ENCODE peak calls at places on chromosomes 5 and 9, in nine cellular contexts. E is stomach, P is tibial nerve, F is SJSA1, I is Panc1, G is hepatocyte, M is body of pancreas, Y is mammary epithelial cell, V is upper lobe of left lung. B is an unnamed sample. For H3K4me1, the result is how much of the 10 kb centered on the place peaks cover.

GRCh38 chr5:128673970-128674369 is 135.9 kb upstream of the FBN2 start:
- DNase-seq in I (no peak), E (no peak), Y (no peak), F (no peak), G (no peak), P (no peak), V (no peak), M (no peak), B (no peak)

GRCh38 chr5:130923543-130924159 is 241.4 kb downstream of the HINT1 start:
- DNase-seq in I (no peak), P (no peak), V (no peak), E (no peak), Y (no peak), F (peak), M (no peak), G (no peak), B (no peak)

GRCh38 chr9:107387401-107387800 is 102.2 kb downstream of the KLF4 start:
- DNase-seq in F (no peak), V (no peak), M (peak), G (no peak), P (peak), Y (peak), E (peak), I (no peak), B (no peak)

GRCh38 chr5:174436805-174437204 is 287.6 kb upstream of the MSX2 start:
- DNase-seq in V (no peak), Y (no peak), G (no peak), M (no peak), I (no peak), F (no peak), P (no peak), E (no peak), B (no peak)

GRCh38 chr5:155661859-155662258 is 648.3 kb downstream of the KIF4B start:
- DNase-seq in F (no peak), E (no peak), Y (no peak), I (no peak), G (no peak), V (no peak), M (no peak), P (no peak), B (no peak)

GRCh38 chr9:119026120-119026519 is 343.1 kb downstream of the BRINP1 start:
- DNase-seq in V (no peak), P (peak), M (peak), Y (peak), I (no peak), G (no peak), E (no peak), F (no peak), B (peak)

GRCh38 chr5:66958984-66959641 is 237.5 kb downstream of the CD180 start:
- DNase-seq in V (no peak), P (peak), F (peak), I (no peak), Y (peak), G (peak), E (no peak), M (peak), B (no peak)

GRCh38 chr5:69276422-69277174 is 41.9 kb downstream of the CDK7 start:
- DNase-seq in I (no peak), M (no peak), Y (no peak), E (no peak), F (no peak), P (no peak), G (peak), V (no peak), B (no peak)

GRCh38 chr9:36788534-36788933 is 215.8 kb downstream of the MELK start:
- DNase-seq in Y (no peak), M (no peak), P (no peak), I (no peak), G (no peak), V (no peak), E (no peak), F (no peak), B (no peak)

GRCh38 chr5:10831416-10831815 is 70.4 kb upstream of the DAP start:
- DNase-seq in I (no peak), Y (no peak), M (no peak), G (peak), P (no peak), F (peak), V (no peak), E (no peak), B (no peak)

GRCh38 chr9:101738566-101739183 is at the start of gene GRIN3A:
- DNase-seq in E (no peak), P (no peak), Y (no peak), V (peak), F (no peak), I (no peak), M (peak), G (peak), B (no peak)

GRCh38 chr9:8895498-8896224 is 1096.1 kb upstream of the DMAC1 start:
- DNase-seq in F (no peak), V (no peak), P (peak), I (no peak), Y (no peak), M (no peak), E (no peak), G (peak), B (no peak)

GRCh38 chr5:143400541-143401252 is 2.8 kb downstream of the NR3C1 start:
- DNase-seq in F (no peak), Y (peak), G (no peak), V (no peak), I (no peak), M (no peak), P (peak), E (no peak), B (no peak)

GRCh38 chr9:124274228-124274627 is 16.5 kb downstream of the NEK6 start:
- DNase-seq in E (no peak), I (no peak), V (no peak), M (no peak), F (no peak), Y (no peak), G (no peak), P (no peak), B (no peak)

GRCh38 chr5:110590187-110590586 is 136.3 kb downstream of the TMEM232 start:
- DNase-seq in E (no peak), F (no peak), P (no peak), G (peak), Y (peak), M (no peak), I (peak), V (no peak), B (no peak)

GRCh38 chr9:78786794-78787193 is 489.9 kb downstream of the PSAT1 start:
- DNase-seq in I (no peak), M (no peak), F (peak), E (no peak), V (no peak), Y (peak), P (no peak), G (peak), B (no peak)

GRCh38 chr9:27352457-27353188 is 55.7 kb upstream of the EQTN start:
- DNase-seq in M (no peak), E (no peak), V (no peak), G (no peak), Y (no peak), I (no peak), F (no peak), P (no peak), B (no peak)

GRCh38 chr9:89842267-89842768 is 237.5 kb downstream of the GADD45G start:
- DNase-seq in I (no peak), P (no peak), M (peak), G (peak), E (peak), V (no peak), Y (no peak), F (no peak), B (no peak)

GRCh38 chr5:73815631-73816030 is 189.6 kb downstream of the ARHGEF28 start:
- DNase-seq in F (no peak), Y (peak), G (no peak), P (no peak), E (no peak), V (no peak), I (no peak), M (no peak), B (no peak)

GRCh38 chr5:15007549-15008142 is 136.1 kb upstream of the ANKH start:
- DNase-seq in E (no peak), P (no peak), V (no peak), I (no peak), G (no peak), Y (no peak), F (no peak), M (no peak), B (no peak)

GRCh38 chr5:178832618-178833201 is 27.0 kb upstream of the ZNF354B start:
- DNase-seq in G (no peak), Y (no peak), I (no peak), E (no peak), V (peak), P (no peak), M (no peak), F (no peak), B (no peak)

GRCh38 chr5:61394078-61394701 is 62.1 kb downstream of the ZSWIM6 start:
- DNase-seq in F (no peak), V (no peak), G (no peak), M (no peak), I (no peak), Y (no peak), P (no peak), E (no peak), B (no peak)

GRCh38 chr9:107883496-107884120 is 394.0 kb upstream of the KLF4 start:
- DNase-seq in V (no peak), E (no peak), F (no peak), M (no peak), Y (no peak), G (peak), I (no peak), P (no peak), B (no peak)

GRCh38 chr5:58149345-58149744 is 310.5 kb downstream of the PLK2 start:
- DNase-seq in Y (peak), F (no peak), M (no peak), V (no peak), E (no peak), I (no peak), P (no peak), G (no peak), B (no peak)

DNA sequence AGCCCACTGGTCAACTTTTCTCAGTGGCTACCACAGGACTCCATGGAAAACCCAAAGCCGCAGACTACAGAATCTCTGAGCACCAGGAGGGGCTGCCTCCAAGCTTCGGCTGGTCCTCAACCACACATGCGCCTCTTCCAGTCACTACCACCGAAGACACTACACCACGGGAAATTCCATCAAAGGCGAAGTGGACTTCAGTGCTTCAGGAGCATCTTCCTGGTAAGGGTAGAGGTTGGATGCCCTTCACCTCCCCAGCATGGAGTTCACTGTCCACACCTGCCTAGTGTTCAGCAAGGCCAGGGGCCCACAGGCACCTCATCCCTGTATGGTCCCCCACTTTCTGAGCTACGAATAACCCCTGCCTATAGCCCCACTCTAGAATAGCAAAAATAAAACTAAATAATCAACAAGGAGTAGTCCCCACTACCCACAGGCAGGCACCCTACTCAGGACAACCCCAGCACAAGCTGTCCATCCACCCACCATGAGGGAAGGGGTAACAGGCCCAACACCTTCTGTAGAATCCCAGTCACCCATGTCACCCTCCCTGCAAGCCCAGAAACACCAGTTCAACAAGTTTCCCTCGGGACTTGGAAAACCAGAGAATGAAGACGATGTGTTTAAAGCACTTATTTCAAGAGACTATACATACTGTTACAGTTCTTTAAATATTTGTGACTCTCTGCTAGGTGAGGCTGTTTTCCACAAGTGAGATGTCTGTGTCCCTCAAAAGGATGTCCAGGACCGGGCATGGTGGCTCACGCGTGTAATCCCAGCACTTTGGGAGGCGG is 2.6 kb downstream of the VDAC1 start:
- DNase-seq in G (no peak), P (no peak), M (no peak), Y (no peak), V (no peak), E (no peak), I (no peak), F (no peak), B (no peak)
- H3K4me1 ChIP-seq in G (under half), P (half or more), M (under half), Y (under half), V (under half), E (half or more), I (half or more), F (under half), B (half or more)

DNA sequence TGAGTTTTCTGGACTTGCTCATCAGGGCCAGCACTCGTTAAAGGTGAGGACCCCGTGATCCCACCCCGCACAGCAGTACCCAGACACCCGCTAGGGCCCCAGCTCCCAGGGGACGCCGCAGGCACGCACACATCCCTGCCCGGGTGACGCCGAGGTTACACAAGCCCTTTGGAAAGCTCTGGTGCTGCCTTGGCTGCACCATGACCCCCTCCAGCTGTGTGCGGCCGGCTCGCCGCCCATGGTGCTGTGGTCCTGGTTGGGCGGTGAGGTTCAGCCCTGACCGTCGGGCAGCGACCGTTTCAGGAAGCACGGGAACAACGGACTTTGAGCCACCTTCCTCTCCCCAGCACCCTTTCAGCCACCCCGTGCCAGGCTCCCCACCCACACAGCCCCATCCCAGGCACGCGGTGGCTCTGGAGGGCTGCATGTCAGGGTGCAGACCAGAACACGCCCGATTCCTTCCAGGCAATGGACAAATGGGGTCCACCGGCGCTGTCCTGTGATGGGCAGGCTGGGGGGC is 7.5 kb upstream of the SLC12A7 start:
- DNase-seq in Y (no peak), I (no peak), G (no peak), F (no peak), V (peak), M (no peak), P (no peak), E (peak), B (no peak)
- H3K27ac ChIP-seq in Y (no peak), I (peak), G (peak), F (no peak), V (no peak), M (peak), P (no peak), E (no peak), B (no peak)

DNA sequence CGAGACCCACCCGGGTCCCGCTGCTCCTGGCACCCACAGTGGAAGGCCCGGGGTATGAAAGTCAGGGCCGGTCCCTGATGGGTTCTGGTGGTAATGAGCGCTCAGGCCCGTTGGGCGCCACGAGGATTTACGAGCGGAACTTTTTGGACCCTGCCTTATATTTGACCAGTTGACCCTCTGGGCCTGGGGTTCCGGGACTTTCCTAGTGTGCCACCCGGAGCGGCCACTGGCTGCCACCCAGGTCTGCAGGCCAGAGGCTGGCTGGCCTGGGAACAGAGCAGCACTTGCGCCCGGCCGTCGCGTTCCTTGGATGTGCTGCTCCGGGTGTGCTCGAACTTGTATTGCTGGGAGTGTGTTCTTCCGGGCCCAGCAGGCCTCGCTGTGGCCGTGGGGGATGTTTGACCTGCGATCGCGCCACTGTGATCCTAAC is 1.0 kb downstream of the F2RL1 start:
- DNase-seq in F (no peak), P (no peak), G (no peak), M (peak), I (no peak), V (peak), Y (no peak), E (peak), B (peak)
- H3K4me3 ChIP-seq in F (no peak), P (peak), G (peak), M (peak), I (peak), V (peak), Y (peak), E (peak), B (peak)

GRCh38 chr5:156758012-156758791 is 91.9 kb upstream of the PPP1R2B start:
- DNase-seq in F (no peak), M (no peak), E (no peak), Y (no peak), P (no peak), V (no peak), G (no peak), I (no peak), B (no peak)

GRCh38 chr5:156759156-156759555 is 90.9 kb upstream of the PPP1R2B start:
- DNase-seq in M (no peak), I (no peak), P (no peak), G (no peak), F (no peak), E (no peak), V (no peak), Y (no peak), B (no peak)

GRCh38 chr5:156753846-156754245 is 96.2 kb upstream of the PPP1R2B start:
- DNase-seq in Y (no peak), G (no peak), M (no peak), P (no peak), I (no peak), V (no peak), F (no peak), E (no peak), B (no peak)

GRCh38 chr5:156755421-156756087 is 94.5 kb upstream of the PPP1R2B start:
- DNase-seq in V (no peak), I (no peak), M (no peak), Y (no peak), G (no peak), F (no peak), E (no peak), P (no peak), B (no peak)
- H3K4me1 ChIP-seq in V (under half), I (under half), M (under half), Y (under half), G (under half), F (under half), E (under half), P (under half), B (under half)

GRCh38 chr5:142197098-142197497 is 88.5 kb downstream of the NDFIP1 start:
- DNase-seq in P (no peak), V (no peak), E (no peak), Y (no peak), F (no peak), M (no peak), I (no peak), G (no peak), B (no peak)

GRCh38 chr5:142192296-142192695 is 83.7 kb downstream of the NDFIP1 start:
- DNase-seq in V (no peak), M (no peak), E (no peak), P (no peak), Y (no peak), G (no peak), I (no peak), F (no peak), B (no peak)

GRCh38 chr5:142189813-142190212 is 81.2 kb downstream of the NDFIP1 start:
- DNase-seq in I (no peak), E (no peak), G (no peak), F (no peak), P (no peak), V (no peak), M (no peak), Y (no peak), B (no peak)

GRCh38 chr5:142191776-142192175 is 83.2 kb downstream of the NDFIP1 start:
- DNase-seq in E (no peak), G (no peak), V (no peak), M (no peak), Y (no peak), F (no peak), I (no peak), P (no peak), B (no peak)

DNA sequence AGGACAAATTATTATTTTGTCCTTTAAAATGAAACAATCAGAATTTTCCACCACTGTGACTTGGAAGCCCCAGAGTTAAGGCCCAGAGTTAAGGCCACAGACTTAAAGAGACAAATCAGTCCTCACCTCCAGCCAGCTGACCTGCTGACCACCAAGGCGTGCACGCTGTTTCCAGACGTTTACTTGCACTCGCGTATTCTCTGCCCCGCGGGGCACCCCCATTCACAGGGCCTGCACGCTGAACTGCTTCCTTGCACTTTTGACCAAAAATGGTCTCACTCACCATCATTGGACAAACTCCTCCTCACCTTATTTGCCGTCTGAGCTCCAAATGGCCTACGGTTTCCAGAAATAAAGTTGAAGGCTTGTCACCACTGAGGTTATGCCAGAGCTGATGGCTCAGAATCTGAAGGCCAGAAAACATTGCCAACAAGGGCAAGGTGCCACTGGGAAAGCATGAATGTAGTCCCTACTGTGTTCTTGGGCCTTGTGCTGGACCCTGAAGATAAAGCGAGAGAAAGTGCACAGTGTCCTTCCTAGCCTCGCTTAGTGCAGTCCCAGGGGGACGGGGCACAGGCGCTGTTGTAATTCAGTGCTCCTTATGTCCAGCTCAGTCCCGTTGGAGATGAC is 84.3 kb downstream of the NDFIP1 start:
- DNase-seq in V (no peak), E (no peak), M (no peak), F (no peak), P (no peak), Y (no peak), I (no peak), G (no peak), B (peak)
- H3K27ac ChIP-seq in V (no peak), E (no peak), M (no peak), F (no peak), P (no peak), Y (no peak), I (no peak), G (peak), B (peak)

GRCh38 chr9:133143639-133144141 is 20.0 kb downstream of the GBGT1 start:
- DNase-seq in V (peak), F (no peak), I (no peak), P (no peak), Y (no peak), G (no peak), E (peak), M (no peak), B (no peak)
- H3K4me3 ChIP-seq in V (peak), F (no peak), I (no peak), P (peak), Y (no peak), G (no peak), E (peak), M (no peak), B (peak)

DNA sequence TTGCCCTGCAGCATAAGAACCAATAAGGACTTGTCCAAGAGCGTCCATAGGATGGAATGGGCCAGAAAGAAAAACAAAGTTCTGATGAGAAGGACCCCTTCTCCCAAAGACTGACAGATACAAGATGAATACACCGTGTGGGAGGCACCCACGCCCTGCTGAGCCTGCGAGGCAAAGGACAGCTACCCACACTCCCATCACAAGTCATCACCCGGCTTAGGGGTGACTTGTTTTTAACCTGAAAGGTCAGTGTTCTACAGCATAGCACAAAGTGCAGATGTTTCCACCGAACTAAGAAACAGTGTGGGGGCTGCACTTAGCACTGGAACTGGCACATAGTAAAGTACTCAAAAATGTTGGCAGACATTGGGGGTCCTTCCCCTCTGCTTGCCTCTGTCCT is 13.9 kb downstream of the TNIP1 start:
- DNase-seq in V (no peak), P (no peak), I (no peak), E (no peak), G (no peak), F (no peak), Y (no peak), M (no peak), B (no peak)
- H3K4me1 ChIP-seq in V (half or more), P (under half), I (under half), E (half or more), G (under half), F (half or more), Y (under half), M (half or more), B (half or more)